ENCODE peak calls at places on chromosomes 6 and 20, in ten cellular contexts. J, A, U, P, G, Z, H, D, O and R are unnamed samples.
A peak's percentile ranks its signal among the peaks of the same experiment; 100 is the strongest.

GRCh38 chr20:22789661-22790060 is 205.3 kb upstream of the FOXA2 start:
- DNase-seq in J (no peak), A (no peak), U (no peak), P (no peak), G (no peak), Z (no peak), H (no peak), D (no peak), O (no peak), R (no peak)

GRCh38 chr6:72622094-72622540 is 253 bp downstream of the KCNQ5 start:
- DNase-seq in J (peak; percentile 47), A (no peak), U (peak; percentile 48), P (peak; percentile 74), G (peak; percentile 55), Z (peak; percentile 44), H (peak; percentile 23), D (peak; percentile 52), O (no peak), R (peak; percentile 73)

GRCh38 chr20:37417146-37417856 is 71.4 kb downstream of the SRC start:
- DNase-seq in J (no peak), A (no peak), U (no peak), P (no peak), G (no peak), Z (no peak), H (no peak), D (no peak), O (no peak), R (no peak)

GRCh38 chr6:46015119-46015968 is at the start of gene CLIC5:
- DNase-seq in J (no peak), A (no peak), U (no peak), P (no peak), G (no peak), Z (peak; percentile 23), H (peak; percentile 29), D (peak; percentile 21), O (peak; percentile 31), R (no peak)

GRCh38 chr20:38130687-38131587 is 34.1 kb downstream of the TGM2 start:
- DNase-seq in J (no peak), A (no peak), U (no peak), P (no peak), G (peak; percentile 44), Z (no peak), H (peak; percentile 9), D (no peak), O (no peak), R (peak; percentile 63)

GRCh38 chr6:133741375-133741861 is 147.5 kb upstream of the TCF21 start:
- DNase-seq in J (no peak), A (peak; percentile 28), U (no peak), P (peak; percentile 89), G (no peak), Z (no peak), H (no peak), D (no peak), O (no peak), R (no peak)

GRCh38 chr20:64064145-64064698 is 1.2 kb downstream of the TCEA2 start:
- DNase-seq in J (no peak), A (peak; percentile 22), U (no peak), P (peak; percentile 63), G (no peak), Z (no peak), H (no peak), D (no peak), O (no peak), R (no peak)

GRCh38 chr6:116562614-116563013 is 8.7 kb upstream of the RWDD1 start:
- DNase-seq in J (no peak), A (no peak), U (no peak), P (no peak), G (no peak), Z (no peak), H (no peak), D (no peak), O (no peak), R (no peak)

GRCh38 chr6:111605100-111605748 is 454 bp downstream of the TRAF3IP2 start:
- DNase-seq in J (no peak), A (no peak), U (peak; percentile 16), P (peak; percentile 87), G (peak; percentile 88), Z (peak; percentile 9), H (peak; percentile 81), D (peak; percentile 38), O (peak; percentile 17), R (peak; percentile 93)

GRCh38 chr20:46188866-46189265 is 70.8 kb downstream of the CD40 start:
- DNase-seq in J (no peak), A (no peak), U (no peak), P (no peak), G (no peak), Z (no peak), H (no peak), D (no peak), O (no peak), R (no peak)

GRCh38 chr6:19988555-19988954 is 151.4 kb downstream of the ID4 start:
- DNase-seq in J (no peak), A (no peak), U (no peak), P (no peak), G (no peak), Z (no peak), H (no peak), D (peak; percentile 29), O (no peak), R (no peak)

GRCh38 chr6:138772596-138773176 is 883 bp upstream of the CCDC28A start:
- DNase-seq in J (no peak), A (no peak), U (no peak), P (no peak), G (no peak), Z (no peak), H (no peak), D (no peak), O (no peak), R (no peak)

GRCh38 chr6:142861711-142862110 is 83.3 kb downstream of the HIVEP2 start:
- DNase-seq in J (no peak), A (no peak), U (no peak), P (no peak), G (no peak), Z (no peak), H (no peak), D (no peak), O (no peak), R (no peak)

GRCh38 chr6:15479761-15480160 is 183.1 kb downstream of the DTNBP1 start:
- DNase-seq in J (no peak), A (no peak), U (no peak), P (peak; percentile 79), G (no peak), Z (no peak), H (no peak), D (no peak), O (no peak), R (no peak)

GRCh38 chr6:17311595-17312311 is 30.6 kb downstream of the RBM24 start:
- DNase-seq in J (peak; percentile 12), A (no peak), U (no peak), P (peak; percentile 35), G (no peak), Z (no peak), H (no peak), D (no peak), O (no peak), R (no peak)

GRCh38 chr20:17571153-17571527 is 1.3 kb downstream of the DSTN start:
- DNase-seq in J (no peak), A (no peak), U (no peak), P (peak; percentile 34), G (no peak), Z (no peak), H (no peak), D (no peak), O (no peak), R (no peak)

GRCh38 chr20:21336455-21337151 is 33.5 kb downstream of the XRN2 start:
- DNase-seq in J (no peak), A (no peak), U (no peak), P (no peak), G (no peak), Z (no peak), H (no peak), D (no peak), O (no peak), R (no peak)

GRCh38 chr6:22108199-22108598 is 188.6 kb downstream of the PRL start:
- DNase-seq in J (no peak), A (no peak), U (no peak), P (peak; percentile 78), G (no peak), Z (no peak), H (no peak), D (no peak), O (no peak), R (no peak)